ENCODE peak calls at places on chromosomes 3 and 15, in five cellular contexts. One of them, this sample, is unnamed.

GRCh38 chr15:60772395-60773120 is 293.6 kb upstream of the ICE2 start:
- DNase-seq in IMR-90: no peak
- DNase-seq in K562: no peak
- DNase-seq in HepG2: no peak
- DNase-seq in H1: no peak
- DNase-seq in this sample: no peak

GRCh38 chr3:180594631-180595348 is 7.2 kb upstream of the TTC14 start:
- DNase-seq in H1: no peak
- DNase-seq in HepG2: peak; percentile 13
- DNase-seq in K562: peak; percentile 32
- DNase-seq in IMR-90: peak; percentile 59
- DNase-seq in this sample: peak; percentile 44

GRCh38 chr3:42733501-42734262 is 31.1 kb upstream of the HHATL start:
- DNase-seq in IMR-90: no peak
- DNase-seq in K562: no peak
- DNase-seq in H1: no peak
- DNase-seq in HepG2: no peak
- DNase-seq in this sample: no peak

GRCh38 chr3:23501201-23501824 is 298.2 kb downstream of the UBE2E2 start:
- DNase-seq in K562: no peak
- DNase-seq in H1: no peak
- DNase-seq in IMR-90: peak; percentile 9
- DNase-seq in HepG2: no peak
- DNase-seq in this sample: no peak

GRCh38 chr3:32958509-32958908 is 7.1 kb downstream of the CCR4 start:
- DNase-seq in K562: no peak
- DNase-seq in IMR-90: no peak
- DNase-seq in H1: no peak
- DNase-seq in HepG2: peak; percentile 44
- DNase-seq in this sample: no peak

GRCh38 chr15:98375513-98376360 is 272.6 kb upstream of the IGF1R start:
- DNase-seq in HepG2: no peak
- DNase-seq in H1: no peak
- DNase-seq in IMR-90: no peak
- DNase-seq in K562: no peak
- DNase-seq in this sample: no peak

GRCh38 chr3:139772539-139773500 is 95.0 kb upstream of the NMNAT3 start:
- DNase-seq in HepG2: no peak
- DNase-seq in K562: no peak
- DNase-seq in H1: no peak
- DNase-seq in IMR-90: peak; percentile 80
- DNase-seq in this sample: no peak

GRCh38 chr15:81108427-81108826 is 25.6 kb upstream of the CFAP161 start:
- DNase-seq in HepG2: no peak
- DNase-seq in K562: peak; percentile 65
- DNase-seq in H1: no peak
- DNase-seq in IMR-90: no peak
- DNase-seq in this sample: no peak

GRCh38 chr3:185781759-185782158 is 43.1 kb downstream of the IGF2BP2 start:
- DNase-seq in K562: no peak
- DNase-seq in HepG2: no peak
- DNase-seq in H1: no peak
- DNase-seq in IMR-90: peak; percentile 90
- DNase-seq in this sample: no peak

GRCh38 chr3:120855665-120856437 is 52.2 kb upstream of the STXBP5L start:
- DNase-seq in K562: no peak
- DNase-seq in IMR-90: peak; percentile 74
- DNase-seq in H1: no peak
- DNase-seq in HepG2: no peak
- DNase-seq in this sample: peak; percentile 41

GRCh38 chr15:75727851-75728715 is 15.4 kb upstream of the CSPG4 start:
- DNase-seq in K562: peak; percentile 34
- DNase-seq in HepG2: peak; percentile 23
- DNase-seq in IMR-90: no peak
- DNase-seq in H1: no peak
- DNase-seq in this sample: peak; percentile 69

GRCh38 chr3:98246142-98246541 is 17.9 kb upstream of the OR5H6 start:
- DNase-seq in HepG2: no peak
- DNase-seq in H1: no peak
- DNase-seq in K562: no peak
- DNase-seq in IMR-90: no peak
- DNase-seq in this sample: no peak

GRCh38 chr3:23762214-23763039 is 43.3 kb upstream of the UBE2E1 start:
- DNase-seq in IMR-90: no peak
- DNase-seq in HepG2: no peak
- DNase-seq in K562: no peak
- DNase-seq in H1: no peak
- DNase-seq in this sample: no peak

GRCh38 chr15:64697911-64698369 is 77.4 kb downstream of the RBPMS2 start:
- DNase-seq in HepG2: no peak
- DNase-seq in K562: no peak
- DNase-seq in IMR-90: peak; percentile 36
- DNase-seq in H1: no peak
- DNase-seq in this sample: no peak

GRCh38 chr15:57647791-57648130 is 56.1 kb downstream of the MYZAP start:
- DNase-seq in H1: no peak
- DNase-seq in HepG2: no peak
- DNase-seq in K562: no peak
- DNase-seq in IMR-90: peak; percentile 5
- DNase-seq in this sample: no peak

GRCh38 chr15:59170998-59171397 is 35.6 kb upstream of the LDHAL6B start:
- DNase-seq in HepG2: no peak
- DNase-seq in IMR-90: no peak
- DNase-seq in H1: no peak
- DNase-seq in K562: no peak
- DNase-seq in this sample: no peak

GRCh38 chr3:160980740-160981139 is 124.4 kb downstream of the B3GALNT1 start:
- DNase-seq in K562: no peak
- DNase-seq in H1: no peak
- DNase-seq in HepG2: no peak
- DNase-seq in IMR-90: no peak
- DNase-seq in this sample: no peak

GRCh38 chr3:90010341-90010740 is 902.9 kb downstream of the EPHA3 start:
- DNase-seq in H1: no peak
- DNase-seq in IMR-90: peak; percentile 47
- DNase-seq in K562: no peak
- DNase-seq in HepG2: no peak
- DNase-seq in this sample: no peak

GRCh38 chr15:50109086-50109987 is 9.7 kb downstream of the ATP8B4 start:
- DNase-seq in K562: no peak
- DNase-seq in IMR-90: peak; percentile 35
- DNase-seq in H1: no peak
- DNase-seq in HepG2: no peak
- DNase-seq in this sample: no peak
- TF ChIP-seq MAFK in K562: no peak
- TF ChIP-seq MAFK in IMR-90: no peak
- TF ChIP-seq MAFK in H1: no peak
- TF ChIP-seq MAFK in HepG2: no peak
- TF ChIP-seq MAFK in this sample: no peak

DNA sequence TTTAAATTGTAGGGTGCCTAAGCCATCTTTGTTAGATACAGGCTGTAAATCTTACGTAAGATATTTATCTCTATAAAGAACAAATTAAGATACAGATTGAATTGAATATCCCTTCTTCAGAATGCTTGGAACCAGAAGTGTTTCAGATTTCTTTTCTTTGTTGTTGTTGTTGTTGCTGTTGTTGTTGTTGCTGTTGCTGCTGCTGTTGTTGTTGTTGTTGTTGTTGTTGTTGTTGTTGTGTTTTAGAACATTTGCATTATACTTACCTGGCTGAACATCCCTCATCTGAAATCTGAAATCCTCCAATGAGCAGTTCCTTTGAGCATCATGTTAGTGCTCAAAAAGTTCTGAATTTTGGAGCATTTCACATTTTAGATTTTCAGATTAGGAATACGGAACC is 26.6 kb downstream of the QTRT2 start:
- DNase-seq in HepG2: no peak
- DNase-seq in IMR-90: no peak
- DNase-seq in K562: no peak
- DNase-seq in H1: no peak
- DNase-seq in this sample: no peak
- TF ChIP-seq MAFK in HepG2: no peak
- TF ChIP-seq MAFK in IMR-90: no peak
- TF ChIP-seq MAFK in K562: no peak
- TF ChIP-seq MAFK in H1: no peak
- TF ChIP-seq MAFK in this sample: no peak

GRCh38 chr15:71013446-71013845 is 101.8 kb upstream of the THSD4 start:
- DNase-seq in HepG2: no peak
- DNase-seq in H1: no peak
- DNase-seq in K562: no peak
- DNase-seq in IMR-90: peak; percentile 38
- DNase-seq in this sample: no peak

GRCh38 chr15:71010997-71011396 is 104.3 kb upstream of the THSD4 start:
- DNase-seq in IMR-90: no peak
- DNase-seq in HepG2: no peak
- DNase-seq in H1: no peak
- DNase-seq in K562: no peak
- DNase-seq in this sample: no peak

GRCh38 chr15:71008250-71008870 is 106.9 kb upstream of the THSD4 start:
- DNase-seq in H1: no peak
- DNase-seq in K562: no peak
- DNase-seq in HepG2: no peak
- DNase-seq in IMR-90: no peak
- DNase-seq in this sample: no peak

GRCh38 chr15:71011503-71012155 is 103.6 kb upstream of the THSD4 start:
- DNase-seq in IMR-90: peak; percentile 84
- DNase-seq in H1: no peak
- DNase-seq in HepG2: peak; percentile 3
- DNase-seq in K562: peak; percentile 1
- DNase-seq in this sample: peak; percentile 35

GRCh38 chr15:71010439-71010838 is 104.8 kb upstream of the THSD4 start:
- DNase-seq in H1: no peak
- DNase-seq in HepG2: no peak
- DNase-seq in K562: no peak
- DNase-seq in IMR-90: no peak
- DNase-seq in this sample: no peak
- TF ChIP-seq MAFK in H1: no peak
- TF ChIP-seq MAFK in HepG2: no peak
- TF ChIP-seq MAFK in K562: no peak
- TF ChIP-seq MAFK in IMR-90: no peak
- TF ChIP-seq MAFK in this sample: no peak

GRCh38 chr15:44598892-44599291 is 61.9 kb downstream of the EIF3J start:
- DNase-seq in K562: peak; percentile 52
- DNase-seq in H1: no peak
- DNase-seq in HepG2: no peak
- DNase-seq in IMR-90: peak; percentile 85
- DNase-seq in this sample: no peak
- TF ChIP-seq MAFK in K562: peak; percentile 75
- TF ChIP-seq MAFK in H1: no peak
- TF ChIP-seq MAFK in HepG2: no peak
- TF ChIP-seq MAFK in IMR-90: peak; percentile 18
- TF ChIP-seq MAFK in this sample: peak; percentile 16

GRCh38 chr15:53246996-53247395 is 456.9 kb upstream of the ONECUT1 start:
- DNase-seq in IMR-90: no peak
- DNase-seq in H1: no peak
- DNase-seq in K562: no peak
- DNase-seq in HepG2: no peak
- DNase-seq in this sample: no peak
- TF ChIP-seq MAFK in IMR-90: no peak
- TF ChIP-seq MAFK in H1: no peak
- TF ChIP-seq MAFK in K562: no peak
- TF ChIP-seq MAFK in HepG2: no peak
- TF ChIP-seq MAFK in this sample: no peak

This sample was measured in A549.